ENCODE peak calls at places on chromosome 17, in four cellular contexts. D, Z, C and S are unnamed samples.
A peak's percentile ranks its signal among the peaks of the same experiment; 100 is the strongest.

GRCh38 chr17:30586818-30587595 is 109.8 kb downstream of the GOSR1 start:
- DNase-seq in D (no peak), C (peak; percentile 77), Z (no peak), S (peak; percentile 86)

GRCh38 chr17:15351925-15352324 is 10.5 kb upstream of the TEKT3 start:
- DNase-seq in D (no peak), Z (no peak), C (peak; percentile 65), S (peak; percentile 88)

GRCh38 chr17:15498107-15498506 is 30.7 kb upstream of the CDRT4 start:
- DNase-seq in C (no peak), Z (peak; percentile 47), D (peak; percentile 56), S (no peak)

GRCh38 chr17:12256380-12256995 is 235.8 kb downstream of the MAP2K4 start:
- DNase-seq in Z (no peak), D (peak; percentile 56), C (peak; percentile 68), S (peak; percentile 81)

GRCh38 chr17:28740406-28741357 is 3.1 kb upstream of the TRAF4 start:
- DNase-seq in Z (no peak), D (no peak), C (no peak), S (no peak)

GRCh38 chr17:4710693-4711634 is 532 bp downstream of the ARRB2 start:
- DNase-seq in D (no peak), Z (no peak), C (no peak), S (no peak)

GRCh38 chr17:61452301-61453290 is at the start of gene TBX4:
- DNase-seq in Z (peak; percentile 76), C (peak; percentile 13), D (no peak), S (no peak)

GRCh38 chr17:76179496-76180467 is 38.7 kb upstream of the FOXJ1 start:
- DNase-seq in D (peak; percentile 21), Z (no peak), C (peak; percentile 37), S (peak; percentile 50)

GRCh38 chr17:27471321-27472269 is 15.3 kb downstream of the KSR1 start:
- DNase-seq in C (no peak), D (no peak), Z (no peak), S (peak; percentile 41)

GRCh38 chr17:49438885-49439284 is 24.2 kb upstream of the PHB1 start:
- DNase-seq in Z (peak; percentile 63), D (no peak), C (no peak), S (no peak)
- H2BK15ac ChIP-seq in Z (no peak overlapping the region), D (no peak overlapping the region), C (no peak overlapping the region), S (no peak overlapping the region)

DNA sequence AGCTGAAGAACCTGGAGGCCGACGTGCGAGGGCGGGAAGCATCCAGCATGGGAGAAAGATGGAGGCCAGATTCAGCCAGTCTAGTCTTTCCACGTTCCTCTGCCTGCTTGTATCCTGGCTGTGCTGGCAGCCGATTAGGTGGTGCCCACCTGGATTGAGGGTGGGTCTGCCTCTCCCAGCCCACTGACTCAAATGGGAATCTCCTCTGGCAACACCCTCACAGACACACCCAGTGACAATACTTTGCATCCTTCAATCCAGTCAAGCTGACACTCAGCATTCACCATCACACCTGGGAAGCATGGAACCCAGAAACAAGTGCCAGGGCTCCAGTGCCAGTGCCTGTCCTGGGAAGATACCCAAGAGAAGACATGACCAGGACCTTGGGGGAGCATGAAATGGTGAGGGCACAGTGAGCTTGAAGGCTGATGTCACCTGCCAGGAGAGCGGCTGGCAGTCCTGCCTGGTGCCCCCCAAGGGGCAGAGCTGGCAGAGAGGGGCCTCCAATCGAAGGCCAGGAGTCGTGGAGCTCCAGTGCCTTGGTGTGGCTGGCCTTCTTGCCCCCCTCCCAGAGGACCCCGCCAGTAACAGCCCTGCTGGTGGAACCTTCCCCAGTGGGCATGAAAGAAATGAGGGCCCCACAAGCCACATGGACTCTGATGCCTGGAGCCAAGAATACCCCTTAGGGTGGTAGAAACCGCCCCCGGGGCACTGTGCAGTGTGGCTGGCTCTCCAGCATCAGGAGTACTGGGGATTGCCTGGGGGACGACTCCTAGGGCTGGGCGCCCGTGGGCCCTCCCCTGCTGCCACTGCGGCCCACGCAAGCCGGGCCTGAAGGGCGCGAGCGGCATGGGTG is 643 bp upstream of the NPB start:
- DNase-seq in D (no peak), Z (no peak), C (no peak), S (no peak)
- H3K23ac ChIP-seq in D (peak overlapping the region; percentile 85), Z (no peak overlapping the region), C (peak overlapping the region; percentile 49), S (peak overlapping the region; percentile 42)

DNA sequence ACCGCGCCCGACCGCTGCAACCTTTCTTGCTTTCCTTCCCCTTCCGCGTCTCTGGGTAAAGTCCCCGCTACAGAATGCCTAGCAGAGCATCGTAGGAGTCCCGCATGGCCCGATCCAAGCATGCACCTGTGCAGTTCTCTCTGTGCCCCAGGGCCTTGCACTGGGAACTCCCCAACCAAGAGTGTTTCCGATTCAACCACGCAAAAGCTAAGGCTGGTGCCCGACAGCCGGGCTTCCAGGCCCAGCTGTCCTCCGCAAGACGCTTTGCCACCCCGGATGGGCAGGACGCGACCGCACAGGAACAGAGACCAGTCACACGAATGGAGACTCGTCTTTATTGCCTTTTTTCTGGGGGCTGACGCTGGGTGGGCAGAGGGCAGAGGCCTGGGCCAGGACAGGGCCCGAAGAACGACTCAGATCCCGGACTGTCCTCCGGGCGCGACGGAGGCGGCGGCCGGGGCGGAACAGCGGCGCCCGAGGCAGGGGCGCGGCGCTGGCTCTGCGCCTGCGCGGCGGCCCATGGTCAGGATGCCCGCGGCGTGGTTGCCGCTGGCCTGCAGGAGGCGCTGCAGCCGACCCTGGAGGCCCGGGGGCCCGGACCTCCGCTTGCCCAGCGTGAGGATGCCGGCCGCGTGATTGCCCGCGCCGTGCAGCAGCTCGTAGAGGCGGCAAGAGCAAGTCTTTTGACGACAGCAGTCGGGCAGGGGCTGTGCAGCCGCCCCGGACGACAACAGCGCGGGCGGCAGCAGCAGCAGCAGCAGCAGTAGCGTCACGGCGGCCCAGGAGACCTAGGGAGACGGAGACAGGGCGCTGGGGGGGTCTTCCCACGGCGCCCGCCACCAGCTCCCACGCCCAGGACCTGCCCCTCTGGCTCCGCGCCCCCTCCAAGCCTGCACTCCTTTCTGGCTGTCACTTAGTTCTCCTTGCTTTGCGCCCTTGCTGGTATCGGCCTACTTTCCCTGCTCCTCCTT is 1.2 kb downstream of the HCRT start:
- DNase-seq in Z (peak; percentile 93), D (peak; percentile 85), C (peak; percentile 60), S (peak; percentile 63)
- H2BK15ac ChIP-seq in Z (no peak overlapping the region), D (no peak overlapping the region), C (peak overlapping the region; percentile 58), S (no peak overlapping the region)

DNA sequence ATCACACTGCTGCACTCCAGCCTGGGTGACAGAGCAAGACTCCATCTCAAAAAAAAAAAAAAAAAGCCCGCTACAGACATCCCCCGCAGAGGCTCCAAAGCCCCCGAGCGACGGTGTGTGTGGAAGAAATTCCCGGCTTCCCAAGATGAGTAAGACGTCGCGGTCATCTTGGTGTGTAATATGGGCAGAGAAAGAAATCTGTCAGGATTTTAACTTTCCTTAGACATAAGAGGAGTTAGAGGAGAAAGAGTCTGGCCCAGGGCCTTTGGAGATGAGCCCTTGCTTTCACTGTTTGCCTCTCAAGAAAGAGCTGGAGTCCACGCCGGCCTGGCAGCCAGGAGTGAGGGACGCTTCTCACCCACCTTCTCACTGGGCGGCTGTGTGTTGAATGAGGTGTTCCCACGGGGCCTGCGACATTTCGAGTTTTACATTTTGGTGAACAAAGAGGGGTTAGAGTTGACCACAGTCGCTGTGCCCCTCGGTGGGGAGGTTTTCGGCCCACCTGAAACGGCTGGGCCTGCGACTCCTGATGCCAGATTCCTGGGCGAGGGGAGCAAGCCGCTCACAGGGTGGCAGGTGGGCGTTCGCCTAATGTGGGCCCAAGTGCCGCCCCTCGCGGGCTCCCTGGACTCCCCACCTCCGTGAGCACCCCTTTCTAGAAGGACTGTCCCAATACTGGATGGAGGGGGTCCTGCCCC is 17.9 kb downstream of the C1QTNF1 start:
- DNase-seq in D (no peak), C (no peak), Z (no peak), S (peak; percentile 37)
- H3K23ac ChIP-seq in D (no peak overlapping the region), C (no peak overlapping the region), Z (no peak overlapping the region), S (no peak overlapping the region)

DNA sequence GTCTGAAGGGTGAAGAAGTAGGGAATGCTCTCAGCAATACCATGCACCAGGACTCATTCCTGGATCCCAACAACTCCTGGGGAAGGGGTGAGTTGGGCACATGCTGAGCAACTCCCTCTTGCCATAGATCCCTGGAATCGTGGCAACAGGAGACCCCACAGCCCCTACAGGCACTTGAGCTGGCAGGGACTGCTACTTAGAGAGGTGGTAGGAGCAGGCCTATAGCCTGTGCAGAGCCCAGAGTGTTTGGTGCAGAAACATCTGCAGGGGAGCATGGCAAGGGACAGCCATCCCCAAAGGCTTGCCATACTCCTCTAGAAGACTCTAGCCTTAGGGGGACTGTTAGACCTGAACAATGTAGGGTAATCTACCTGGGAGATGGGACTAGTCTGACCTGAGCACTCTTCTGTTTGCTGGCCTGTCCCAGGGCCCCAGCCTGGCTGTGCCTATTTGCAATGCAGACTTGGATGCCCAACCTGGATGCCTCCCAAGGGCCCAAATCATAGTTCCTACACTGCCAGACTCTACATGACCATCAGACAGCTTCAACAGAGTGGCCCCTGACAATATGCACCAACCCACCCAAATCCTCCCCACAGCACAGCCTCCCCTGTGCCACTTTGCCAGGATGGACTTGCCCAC is 568.6 kb upstream of the KIF2B start:
- DNase-seq in Z (no peak), C (no peak), D (no peak), S (no peak)
- H2BK15ac ChIP-seq in Z (no peak overlapping the region), C (no peak overlapping the region), D (no peak overlapping the region), S (no peak overlapping the region)

GRCh38 chr17:2814499-2815341 is 18.5 kb downstream of the RAP1GAP2 start:
- DNase-seq in C (no peak), D (no peak), Z (peak; percentile 32), S (no peak)
- H3K23ac ChIP-seq in C (no peak overlapping the region), D (no peak overlapping the region), Z (no peak overlapping the region), S (no peak overlapping the region)

DNA sequence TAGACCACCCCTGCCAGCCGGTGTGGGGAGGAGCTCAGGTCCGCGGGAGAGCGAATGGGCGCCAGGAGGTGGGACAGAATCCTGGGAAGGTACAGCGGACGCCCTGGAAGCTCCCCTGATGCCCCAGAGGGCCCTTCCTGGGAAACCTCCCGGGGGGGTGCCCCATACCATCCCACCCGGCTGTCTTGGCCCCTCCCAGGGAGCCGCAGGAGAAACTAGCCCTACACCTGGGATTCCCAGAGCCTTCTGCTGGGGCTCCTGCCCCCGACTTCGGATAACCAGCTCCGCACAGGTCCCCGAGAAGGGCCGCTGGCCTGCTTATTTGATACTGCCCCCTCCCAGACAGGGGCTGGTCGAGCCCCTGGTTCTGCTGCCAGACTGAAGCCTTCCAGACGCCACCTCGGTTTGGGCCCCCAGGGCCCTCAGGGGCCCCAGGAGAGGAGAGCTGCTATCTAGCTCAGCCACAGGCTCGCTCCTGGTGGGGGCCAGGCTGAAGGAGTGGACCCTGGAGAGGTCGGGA is 3.0 kb upstream of the CBX4 start:
- DNase-seq in D (no peak), Z (peak; percentile 75), C (no peak), S (no peak)
- H2BK15ac ChIP-seq in D (no peak overlapping the region), Z (no peak overlapping the region), C (peak overlapping the region; percentile 80), S (no peak overlapping the region)

GRCh38 chr17:32875230-32875903 is 1.6 kb downstream of the MYO1D start:
- DNase-seq in D (no peak), Z (no peak), C (no peak), S (no peak)

GRCh38 chr17:32878211-32878610 is 1.3 kb upstream of the MYO1D start:
- DNase-seq in D (no peak), Z (no peak), C (no peak), S (peak; percentile 32)

GRCh38 chr17:32875904-32876413 is 965 bp downstream of the MYO1D start:
- DNase-seq in C (peak; percentile 32), Z (no peak), D (no peak), S (peak; percentile 1)

GRCh38 chr17:32877164-32877764 is 340 bp upstream of the MYO1D start:
- DNase-seq in C (peak; percentile 82), Z (peak; percentile 95), D (peak; percentile 92), S (peak; percentile 73)

GRCh38 chr17:32876414-32877163 is at the start of gene MYO1D:
- DNase-seq in C (no peak), D (peak; percentile 77), Z (peak; percentile 83), S (no peak)
- H3K23ac ChIP-seq in C (peak within 1 kb of the TSS; percentile 88), D (no peak within 1 kb of the TSS), Z (no peak within 1 kb of the TSS), S (peak within 1 kb of the TSS; percentile 89)